ENCODE peak calls at places on chromosomes 4 and X, in ten cellular contexts. V, H, G, Y, E, W, X, L, A and T are unnamed samples.

GRCh38 chrX:37468111-37468739 is 103.2 kb upstream of the LANCL3 start:
- DNase-seq in Y (no peak), H (no peak), E (no peak), G (no peak), A (no peak), V (no peak), X (no peak), W (no peak), L (no peak), T (no peak)

GRCh38 chr4:138696771-138697170 is 318.8 kb upstream of the NOCT start:
- DNase-seq in E (no peak), W (no peak), H (no peak), A (no peak), L (no peak), G (no peak), Y (no peak), V (no peak), X (no peak), T (no peak)

GRCh38 chr4:142044271-142044670 is 407.9 kb downstream of the IL15 start:
- DNase-seq in V (no peak), Y (no peak), W (no peak), H (no peak), E (no peak), G (no peak), X (no peak), L (no peak), A (no peak), T (no peak)

GRCh38 chr4:34723606-34724005 is 1520.7 kb downstream of the ARAP2 start:
- DNase-seq in G (no peak), A (no peak), L (no peak), H (no peak), Y (no peak), E (no peak), V (no peak), X (no peak), W (no peak), T (no peak)

GRCh38 chr4:110198472-110199419 is at the start of gene ELOVL6:
- DNase-seq in L (peak), E (peak), X (peak), G (no peak), V (peak), W (peak), H (no peak), Y (peak), A (peak), T (peak)

GRCh38 chrX:45196701-45197100 is 4.0 kb downstream of the DIPK2B start:
- DNase-seq in E (no peak), V (no peak), A (no peak), X (no peak), Y (no peak), H (no peak), W (no peak), G (no peak), L (peak), T (no peak)

GRCh38 chr4:52937829-52938228 is 75.7 kb downstream of the RASL11B start:
- DNase-seq in Y (no peak), L (no peak), H (no peak), E (no peak), V (no peak), X (no peak), A (no peak), W (no peak), G (no peak), T (no peak)

GRCh38 chr4:107213410-107213809 is 177.3 kb upstream of the DKK2 start:
- DNase-seq in A (no peak), G (no peak), Y (no peak), E (no peak), X (no peak), W (no peak), V (no peak), L (no peak), H (no peak), T (no peak)

GRCh38 chr4:113820164-113820563 is 58.6 kb upstream of the CAMK2D start:
- DNase-seq in G (no peak), X (no peak), Y (no peak), V (no peak), A (no peak), E (no peak), W (no peak), L (no peak), H (no peak), T (no peak)

GRCh38 chrX:80799616-80800015 is 10.1 kb downstream of the BRWD3 start:
- DNase-seq in X (no peak), Y (no peak), W (no peak), V (no peak), A (no peak), G (no peak), L (no peak), E (no peak), H (no peak), T (no peak)

GRCh38 chrX:151396042-151396826 is 772 bp upstream of the VMA21 start:
- DNase-seq in V (no peak), X (no peak), L (peak), Y (peak), W (no peak), H (no peak), A (peak), E (no peak), G (no peak), T (no peak)

GRCh38 chr4:57424231-57424897 is 314.2 kb upstream of the IGFBP7 start:
- DNase-seq in A (no peak), V (peak), G (no peak), E (no peak), H (peak), W (peak), X (no peak), L (peak), Y (no peak), T (peak)

GRCh38 chr4:95107635-95108034 is 349.9 kb downstream of the BMPR1B start:
- DNase-seq in W (no peak), A (no peak), G (no peak), V (no peak), L (peak), Y (no peak), H (no peak), X (no peak), E (no peak), T (no peak)

GRCh38 chr4:138741778-138742377 is 273.7 kb upstream of the NOCT start:
- DNase-seq in E (no peak), H (no peak), W (no peak), Y (no peak), L (no peak), A (no peak), G (peak), V (no peak), X (no peak), T (no peak)

GRCh38 chrX:31508338-31508737 is 436.5 kb upstream of the FTHL17 start:
- DNase-seq in H (no peak), X (no peak), Y (no peak), V (no peak), G (no peak), W (no peak), L (peak), E (no peak), A (no peak), T (no peak)

GRCh38 chr4:142129931-142130330 is 493.5 kb downstream of the IL15 start:
- DNase-seq in H (no peak), W (no peak), E (no peak), G (no peak), V (no peak), L (no peak), A (no peak), X (no peak), Y (no peak), T (no peak)

GRCh38 chr4:165489786-165490185 is 111.0 kb downstream of the CPE start:
- DNase-seq in E (no peak), G (no peak), X (no peak), A (no peak), L (no peak), H (no peak), Y (no peak), V (no peak), W (no peak), T (no peak)

GRCh38 chrX:155086202-155086840 is 15.0 kb downstream of the BRCC3 start:
- DNase-seq in X (no peak), H (no peak), Y (peak), W (no peak), L (no peak), A (peak), E (peak), G (no peak), V (no peak), T (no peak)

GRCh38 chrX:9867753-9868152 is 81.5 kb downstream of the SHROOM2 start:
- DNase-seq in A (no peak), Y (no peak), E (no peak), G (no peak), L (no peak), W (no peak), X (no peak), V (no peak), H (no peak), T (no peak)

GRCh38 chrX:21590012-21590776 is 67.9 kb downstream of the KLHL34 start:
- DNase-seq in W (no peak), X (no peak), V (no peak), E (no peak), Y (no peak), L (no peak), H (no peak), A (no peak), G (no peak), T (no peak)